ENCODE peak calls at places on chromosomes 1 and 21, in four cellular contexts. H is K562, F is psoas muscle, O is lower lobe of right lung. J is an unnamed sample.

GRCh38 chr21:15797577-15798363 is 68.0 kb downstream of the USP25 start:
- ATAC-seq in H (peak; percentile 78), F (no peak), O (no peak), J (no peak)

GRCh38 chr1:60073605-60074278 is at the start of gene C1orf87:
- ATAC-seq in H (peak; percentile 71), F (no peak), O (peak; percentile 80), J (peak; percentile 25)

GRCh38 chr1:8152731-8153702 is 126.9 kb upstream of the ERRFI1 start:
- ATAC-seq in H (no peak), F (no peak), O (peak; percentile 39), J (no peak)

GRCh38 chr21:41369915-41370839 is 8.3 kb downstream of the MX2 start:
- ATAC-seq in H (no peak), F (no peak), O (peak; percentile 23), J (no peak)

GRCh38 chr1:61095127-61095812 is 12.9 kb downstream of the NFIA start:
- ATAC-seq in H (peak; percentile 34), F (no peak), O (no peak), J (no peak)

GRCh38 chr21:37006521-37007291 is at the start of gene RIPPLY3:
- ATAC-seq in H (no peak), F (no peak), O (peak; percentile 2), J (no peak)

GRCh38 chr1:173868266-173869107 is at the start of gene ZBTB37:
- ATAC-seq in H (peak; percentile 81), F (peak; percentile 74), O (peak; percentile 92), J (peak; percentile 67)

GRCh38 chr1:100942304-100943046 is 46.6 kb downstream of the SLC30A7 start:
- ATAC-seq in H (no peak), F (no peak), O (no peak), J (no peak)

GRCh38 chr1:107140703-107141490 is at the start of gene NTNG1:
- ATAC-seq in H (no peak), F (no peak), O (peak; percentile 58), J (no peak)

GRCh38 chr1:184485731-184486723 is 99.2 kb downstream of the C1orf21 start:
- ATAC-seq in H (no peak), F (no peak), O (peak; percentile 21), J (no peak)

GRCh38 chr1:32702599-32703478 is at the start of gene SYNC:
- ATAC-seq in H (peak; percentile 97), F (peak; percentile 83), O (peak; percentile 87), J (peak; percentile 79)

GRCh38 chr21:42991992-42992740 is 17.8 kb downstream of the PKNOX1 start:
- ATAC-seq in H (peak; percentile 63), F (peak; percentile 84), O (peak; percentile 65), J (peak; percentile 94)

GRCh38 chr1:56447732-56448276 is 131.6 kb downstream of the PLPP3 start:
- ATAC-seq in H (no peak), F (no peak), O (peak; percentile 25), J (no peak)

GRCh38 chr21:42373908-42374455 is 7.6 kb upstream of the TFF1 start:
- ATAC-seq in H (no peak), F (no peak), O (no peak), J (no peak)

GRCh38 chr1:206509612-206510257 is 2.4 kb downstream of the RASSF5 start:
- ATAC-seq in H (no peak), F (no peak), O (no peak), J (no peak)

GRCh38 chr1:230857077-230857476 is 11.2 kb downstream of the C1orf198 start:
- ATAC-seq in H (no peak), F (no peak), O (peak; percentile 64), J (peak; percentile 21)

GRCh38 chr1:231613419-231614349 is 12.9 kb upstream of the DISC1 start:
- ATAC-seq in H (no peak), F (no peak), O (peak; percentile 66), J (no peak)

GRCh38 chr1:245997471-245998258 is 509.4 kb downstream of the SMYD3 start:
- ATAC-seq in H (peak; percentile 63), F (peak; percentile 66), O (no peak), J (peak; percentile 55)

GRCh38 chr21:35599164-35599563 is 461.2 kb downstream of the SETD4 start:
- ATAC-seq in H (no peak), F (no peak), O (no peak), J (no peak)

GRCh38 chr21:43287974-43288755 is 119.4 kb downstream of the CRYAA start:
- ATAC-seq in H (peak; percentile 32), F (peak; percentile 48), O (peak; percentile 75), J (no peak)

GRCh38 chr1:183180213-183180612 is 5.9 kb upstream of the LAMC2 start:
- ATAC-seq in H (no peak), F (no peak), O (peak; percentile 83), J (peak; percentile 75)

GRCh38 chr1:153354515-153355193 is 3.0 kb upstream of the S100A9 start:
- ATAC-seq in H (no peak), F (no peak), O (no peak), J (no peak)

GRCh38 chr1:36305915-36306209 is 306 bp upstream of the SH3D21 start:
- ATAC-seq in H (no peak), F (no peak), O (peak; percentile 21), J (no peak)

GRCh38 chr1:224411766-224412165 is 22.8 kb downstream of the WDR26 start:
- ATAC-seq in H (peak; percentile 25), F (no peak), O (peak; percentile 33), J (no peak)

GRCh38 chr1:9700340-9700739 is 48.8 kb downstream of the PIK3CD start:
- ATAC-seq in H (no peak), F (no peak), O (no peak), J (no peak)

GRCh38 chr1:17635276-17635675 is 95.8 kb downstream of the ARHGEF10L start:
- ATAC-seq in H (no peak), F (no peak), O (no peak), J (no peak)

GRCh38 chr1:45375104-45376090 is 35.2 kb upstream of the MUTYH start:
- ATAC-seq in H (peak; percentile 49), F (no peak), O (no peak), J (peak; percentile 31)

GRCh38 chr1:114468047-114468446 is 43.0 kb downstream of the TRIM33 start:
- ATAC-seq in H (peak; percentile 76), F (peak; percentile 44), O (peak; percentile 23), J (no peak)

GRCh38 chr1:94463765-94464330 is 45.7 kb downstream of the ABCD3 start:
- ATAC-seq in H (peak; percentile 92), F (peak; percentile 69), O (peak; percentile 92), J (no peak)

GRCh38 chr1:81702079-81702715 is 98.5 kb upstream of the ADGRL2 start:
- ATAC-seq in H (no peak), F (no peak), O (no peak), J (no peak)

GRCh38 chr1:43536864-43537358 is 6.2 kb downstream of the PTPRF start:
- ATAC-seq in H (no peak), F (no peak), O (no peak), J (no peak)

GRCh38 chr1:43537423-43538142 is 6.9 kb downstream of the PTPRF start:
- ATAC-seq in H (no peak), F (peak; percentile 43), O (peak; percentile 59), J (no peak)

GRCh38 chr1:43538143-43538487 is 7.4 kb downstream of the PTPRF start:
- ATAC-seq in H (no peak), F (no peak), O (no peak), J (no peak)

GRCh38 chr1:43534256-43534655 is 3.6 kb downstream of the PTPRF start:
- ATAC-seq in H (no peak), F (no peak), O (no peak), J (no peak)

DNA sequence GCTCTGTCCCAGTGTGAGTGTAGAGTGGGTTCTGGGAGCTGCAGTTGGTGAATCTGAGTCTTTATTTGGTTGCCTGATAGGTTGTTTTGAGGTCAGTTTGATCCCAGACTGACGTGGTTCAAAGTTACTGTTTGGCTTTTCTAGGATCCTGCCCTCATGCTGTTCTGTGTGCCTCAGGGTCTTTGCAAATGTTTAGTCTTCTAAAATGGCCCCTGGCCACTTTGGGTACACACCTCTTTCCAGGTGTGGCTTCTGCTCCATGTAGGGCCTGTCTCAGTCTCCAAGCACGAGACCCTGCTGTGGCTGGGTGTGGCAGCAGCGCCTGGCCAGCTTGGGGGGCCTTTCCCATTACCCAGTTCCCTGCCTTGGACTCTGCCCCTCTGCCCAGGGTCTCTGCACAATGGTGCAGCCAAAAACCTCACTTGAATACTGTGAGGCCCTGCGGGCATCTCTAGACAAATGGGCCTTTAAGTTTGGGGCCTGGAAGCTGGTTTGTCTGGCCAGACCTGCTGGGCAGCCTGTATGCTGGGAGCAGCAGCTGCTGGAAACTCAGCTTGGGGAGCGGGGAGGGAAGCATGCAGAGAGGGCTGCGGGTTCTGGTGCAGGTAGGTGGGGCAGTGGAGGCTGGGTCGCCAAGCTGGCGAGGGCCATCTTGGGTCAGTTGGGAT is 5.6 kb downstream of the PTPRF start:
- ATAC-seq in H (no peak), F (no peak), O (peak; percentile 9), J (no peak)
- H3K27ac ChIP-seq in H (no peak overlapping the region), F (no peak overlapping the region), O (peak overlapping the region; percentile 6), J (no peak overlapping the region)

GRCh38 chr1:145977486-145978476 is 13.3 kb downstream of the POLR3GL start:
- ATAC-seq in H (peak; percentile 64), F (peak; percentile 20), O (peak; percentile 65), J (peak; percentile 33)
- H3K4me1 ChIP-seq in H (peaks cover 21% of the 10 kb centered on the region), F (peaks cover 52% of the 10 kb centered on the region), O (peaks cover 56% of the 10 kb centered on the region), J (peaks cover 47% of the 10 kb centered on the region)

DNA sequence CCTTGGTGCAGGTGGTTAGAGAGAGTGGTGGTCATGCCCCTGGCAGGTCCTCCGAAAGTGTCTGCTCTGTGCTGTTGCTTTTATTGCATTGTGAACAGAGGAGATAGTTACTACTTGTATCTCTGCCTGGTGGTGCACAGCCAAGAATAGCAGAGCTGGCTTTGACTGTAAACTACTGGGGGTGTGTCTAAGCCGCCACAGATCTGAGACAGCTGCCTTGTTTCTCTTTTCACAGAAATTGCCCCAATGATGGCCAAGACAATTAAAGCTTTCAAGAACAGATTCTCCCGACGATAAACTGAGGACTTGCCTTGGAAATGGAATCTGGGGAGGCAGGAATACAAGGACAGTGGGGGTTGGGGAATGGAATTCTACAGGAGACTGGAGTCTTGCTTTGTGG is 16.0 kb downstream of the ELOA start:
- ATAC-seq in H (no peak), F (no peak), O (no peak), J (no peak)
- H3K36me3 ChIP-seq in H (peaks cover 91% of the 10 kb centered on the region), F (peaks cover 14% of the 10 kb centered on the region), O (peaks cover 89% of the 10 kb centered on the region), J (peaks cover 91% of the 10 kb centered on the region)

GRCh38 chr1:156689960-156690672 is 12.9 kb upstream of the NES start:
- ATAC-seq in H (no peak), F (no peak), O (no peak), J (no peak)
- H3K27ac ChIP-seq in H (no peak overlapping the region), F (peak overlapping the region; percentile 12), O (no peak overlapping the region), J (no peak overlapping the region)

DNA sequence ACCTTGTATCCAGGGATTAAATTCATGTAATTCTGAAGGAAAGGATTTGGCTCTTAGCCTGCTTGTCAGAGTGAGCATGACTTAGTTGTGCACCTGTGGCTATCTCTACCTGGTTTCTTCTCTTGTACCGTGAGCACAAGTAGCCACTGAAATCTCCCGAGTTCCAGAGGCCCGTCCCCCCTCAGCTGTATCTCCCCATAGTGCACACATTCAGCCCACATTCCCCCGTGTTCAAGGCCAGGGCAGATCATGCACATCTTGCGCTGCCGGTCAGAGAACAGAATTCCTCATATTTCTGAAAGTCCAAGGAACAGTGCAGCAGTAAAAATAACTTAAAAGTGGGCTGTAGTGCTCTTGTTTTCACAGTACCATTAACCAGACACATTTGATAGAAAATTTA is 2.4 kb downstream of the TENT5C start:
- ATAC-seq in H (no peak), F (no peak), O (no peak), J (no peak)
- H3K4me1 ChIP-seq in H (peaks cover 55% of the 10 kb centered on the region), F (peaks cover 31% of the 10 kb centered on the region), O (peaks cover 51% of the 10 kb centered on the region), J (peaks cover 62% of the 10 kb centered on the region)

GRCh38 chr1:31364561-31365255 is 8.2 kb downstream of the FABP3 start:
- ATAC-seq in H (no peak), F (no peak), O (no peak), J (no peak)
- H3K36me3 ChIP-seq in H (peaks cover 51% of the 10 kb centered on the region), F (no peaks in the 10 kb centered on the region), O (peaks cover 41% of the 10 kb centered on the region), J (no peaks in the 10 kb centered on the region)

J was measured in gastroesophageal sphincter.